ENCODE peak calls at places on chromosomes 7 and 10, in five cellular contexts. K is HCT116, X is activated T-helper 1 cell treated with Interleukin-2 at 50 U/mL for 16 hours, A is esophagus squamous epithelium, Q is caudate nucleus. U is an unnamed sample.

GRCh38 chr10:70849582-70850016 is 33.9 kb downstream of the SGPL1 start:
- DNase-seq in K (no peak), X (no peak), A (no peak), Q (no peak), U (no peak)

GRCh38 chr10:88791924-88792323 is 10.6 kb upstream of the LIPM start:
- DNase-seq in K (peak; percentile 32), X (no peak), A (no peak), Q (no peak), U (no peak)

GRCh38 chr7:18978108-18978495 is 139.3 kb downstream of the TWIST1 start:
- DNase-seq in K (peak; percentile 43), X (no peak), A (no peak), Q (no peak), U (peak; percentile 42)

GRCh38 chr7:33185786-33186185 is 56.4 kb downstream of the BBS9 start:
- DNase-seq in K (peak; percentile 34), X (no peak), A (no peak), Q (no peak), U (peak; percentile 34)

GRCh38 chr10:79303631-79304478 is 43.4 kb upstream of the PPIF start:
- DNase-seq in K (no peak), X (no peak), A (no peak), Q (no peak), U (no peak)

GRCh38 chr7:48154792-48155413 is 16.4 kb upstream of the ABCA13 start:
- DNase-seq in K (peak; percentile 28), X (peak; percentile 5), A (no peak), Q (no peak), U (no peak)

GRCh38 chr10:33335800-33336605 is 1.5 kb upstream of the NRP1 start:
- DNase-seq in K (no peak), X (no peak), A (no peak), Q (no peak), U (no peak)

GRCh38 chr10:49161411-49161997 is 26.7 kb downstream of the TMEM273 start:
- DNase-seq in K (no peak), X (no peak), A (no peak), Q (no peak), U (no peak)

GRCh38 chr10:117170244-117170643 is 27.0 kb upstream of the KCNK18 start:
- DNase-seq in K (no peak), X (no peak), A (no peak), Q (no peak), U (no peak)

GRCh38 chr7:54839538-54840213 is 80.7 kb upstream of the SEC61G start:
- DNase-seq in K (peak; percentile 51), X (no peak), A (no peak), Q (no peak), U (peak; percentile 5)

GRCh38 chr10:60649485-60650271 is 128.6 kb upstream of the CDK1 start:
- DNase-seq in K (no peak), X (no peak), A (no peak), Q (no peak), U (no peak)

GRCh38 chr10:29048506-29048905 is 240.4 kb upstream of the LYZL1 start:
- DNase-seq in K (no peak), X (no peak), A (no peak), Q (no peak), U (no peak)

GRCh38 chr10:78165172-78165571 is 131.5 kb downstream of the RPS24 start:
- DNase-seq in K (no peak), X (no peak), A (no peak), Q (no peak), U (no peak)

GRCh38 chr7:117110480-117111315 is 157.4 kb downstream of the ST7 start:
- DNase-seq in K (no peak), X (no peak), A (no peak), Q (no peak), U (no peak)

GRCh38 chr7:116953372-116953726 is at the start of gene ST7:
- DNase-seq in K (peak; percentile 42), X (peak; percentile 51), A (no peak), Q (peak; percentile 42), U (no peak)

GRCh38 chr7:27156508-27156898 is at the start of gene HOXA7:
- DNase-seq in K (no peak), X (no peak), A (no peak), Q (no peak), U (no peak)

GRCh38 chr10:89785095-89785494 is 83.7 kb downstream of the KIF20B start:
- DNase-seq in K (no peak), X (no peak), A (no peak), Q (no peak), U (no peak)

GRCh38 chr7:17236603-17237002 is 61.8 kb upstream of the AHR start:
- DNase-seq in K (no peak), X (no peak), A (no peak), Q (no peak), U (no peak)

GRCh38 chr7:148622887-148623585 is 32.5 kb downstream of the C7orf33 start:
- DNase-seq in K (no peak), X (no peak), A (no peak), Q (no peak), U (no peak)

GRCh38 chr10:122999347-122999746 is 9.2 kb downstream of the IKZF5 start:
- DNase-seq in K (no peak), X (no peak), A (no peak), Q (no peak), U (no peak)

GRCh38 chr7:43283706-43284105 is 171.3 kb downstream of the HECW1 start:
- DNase-seq in K (no peak), X (no peak), A (no peak), Q (no peak), U (no peak)